ENCODE peak calls at places on chromosomes 12 and 14, in four cellular contexts. R is neural progenitor cell, P is choroid plexus epithelial cell, W is heart left ventricle. Q is an unnamed sample.

GRCh38 chr14:70382556-70382955 is 23.1 kb upstream of the COX16 start:
- DNase-seq in R (no peak), P (no peak), W (no peak), Q (no peak)

GRCh38 chr14:102817318-102817717 is 40.1 kb downstream of the TRAF3 start:
- DNase-seq in R (no peak), P (no peak), W (no peak), Q (no peak)

GRCh38 chr12:89189448-89189847 is 162.9 kb downstream of the DUSP6 start:
- DNase-seq in R (no peak), P (no peak), W (no peak), Q (no peak)

GRCh38 chr14:106802413-106803364 is 1276.3 kb downstream of the TMEM121 start:
- DNase-seq in R (no peak), P (no peak), W (no peak), Q (peak)

GRCh38 chr12:75345531-75345930 is 11.1 kb downstream of the GLIPR1L1 start:
- DNase-seq in R (no peak), P (no peak), W (no peak), Q (no peak)

GRCh38 chr12:51847830-51848727 is at the start of gene FIGNL2:
- DNase-seq in R (peak), P (no peak), W (no peak), Q (no peak)

GRCh38 chr12:126033746-126034145 is 968.5 kb downstream of the AACS start:
- DNase-seq in R (no peak), P (no peak), W (no peak), Q (no peak)

GRCh38 chr12:124217508-124217981 is 77.3 kb upstream of the RFLNA start:
- DNase-seq in R (peak), P (peak), W (no peak), Q (no peak)

GRCh38 chr14:45085004-45085403 is 1.1 kb downstream of the PRPF39 start:
- DNase-seq in R (peak), P (peak), W (no peak), Q (no peak)

GRCh38 chr12:5556033-5556614 is 124.2 kb downstream of the NTF3 start:
- DNase-seq in R (no peak), P (no peak), W (no peak), Q (no peak)

GRCh38 chr12:109501299-109501698 is 23.9 kb downstream of the UBE3B start:
- DNase-seq in R (no peak), P (no peak), W (no peak), Q (no peak)

GRCh38 chr12:48198985-48199384 is 4.1 kb downstream of the OR10AD1 start:
- DNase-seq in R (no peak), P (no peak), W (no peak), Q (no peak)

GRCh38 chr12:78185109-78185508 is 354.4 kb downstream of the NAV3 start:
- DNase-seq in R (no peak), P (no peak), W (no peak), Q (no peak)

GRCh38 chr12:26523708-26524150 is 309.3 kb downstream of the ITPR2 start:
- DNase-seq in R (no peak), P (peak), W (peak), Q (no peak)

GRCh38 chr14:102050625-102051024 is 36.2 kb downstream of the HSP90AA1 start:
- DNase-seq in R (peak), P (no peak), W (peak), Q (no peak)

GRCh38 chr12:86445361-86445760 is 189.2 kb upstream of the MGAT4C start:
- DNase-seq in R (no peak), P (no peak), W (no peak), Q (no peak)

GRCh38 chr12:101086490-101086889 is 123.5 kb downstream of the SLC5A8 start:
- DNase-seq in R (no peak), P (peak), W (no peak), Q (no peak)

GRCh38 chr12:57765698-57766463 is 997 bp downstream of the CYP27B1 start:
- DNase-seq in R (no peak), P (no peak), W (no peak), Q (no peak)

GRCh38 chr12:111330800-111331752 is 37.8 kb downstream of the PHETA1 start:
- DNase-seq in R (peak), P (peak), W (no peak), Q (peak)

GRCh38 chr12:128570191-128571065 is 253.3 kb downstream of the SLC15A4 start:
- DNase-seq in R (no peak), P (no peak), W (no peak), Q (no peak)

GRCh38 chr14:103713304-103714062 is 1.8 kb downstream of the XRCC3 start:
- DNase-seq in R (no peak), P (peak), W (no peak), Q (no peak)

GRCh38 chr12:13038491-13039161 is 5.6 kb upstream of the FAM234B start:
- DNase-seq in R (no peak), P (peak), W (no peak), Q (no peak)

GRCh38 chr12:57031228-57031670 is 14.9 kb upstream of the TAC3 start:
- DNase-seq in R (no peak), P (no peak), W (no peak), Q (peak)

GRCh38 chr14:24312736-24313507 is 1.6 kb downstream of the LTB4R start:
- DNase-seq in R (no peak), P (peak), W (peak), Q (no peak)

GRCh38 chr12:80829767-80830166 is 108.0 kb downstream of the LIN7A start:
- DNase-seq in R (no peak), P (peak), W (no peak), Q (no peak)

GRCh38 chr14:59632381-59632780 is 55.8 kb upstream of the CCDC175 start:
- DNase-seq in R (peak), P (peak), W (no peak), Q (peak)

GRCh38 chr14:59630281-59630963 is 53.8 kb upstream of the CCDC175 start:
- DNase-seq in R (peak), P (peak), W (no peak), Q (no peak)

GRCh38 chr14:59629384-59630158 is 53.0 kb upstream of the CCDC175 start:
- DNase-seq in R (no peak), P (no peak), W (no peak), Q (no peak)

GRCh38 chr14:59634617-59635016 is 58.0 kb upstream of the CCDC175 start:
- DNase-seq in R (no peak), P (no peak), W (no peak), Q (no peak)

DNA sequence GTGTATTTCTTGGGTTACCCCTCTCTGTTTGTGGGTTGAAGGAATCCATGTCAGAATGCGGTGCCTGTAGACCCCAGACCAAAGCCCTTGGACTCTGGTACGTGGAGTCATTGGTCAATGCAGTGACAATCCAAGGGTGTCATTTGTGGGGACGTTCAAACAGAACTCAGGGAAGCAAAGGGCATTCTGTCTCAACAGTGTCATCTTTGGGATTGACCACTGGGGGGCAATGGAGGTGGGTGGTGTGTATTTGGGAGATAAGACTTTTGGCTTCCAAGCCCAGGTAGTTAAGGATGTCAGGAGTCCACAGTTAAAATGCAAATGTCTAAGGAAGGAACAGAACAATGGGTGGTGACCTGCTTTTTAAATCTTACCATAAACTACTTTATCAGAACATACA is 54.6 kb upstream of the CCDC175 start:
- DNase-seq in R (peak), P (peak), W (no peak), Q (no peak)
- TF ChIP-seq CTCF in R (peak), P (peak), W (no peak), Q (peak)

DNA sequence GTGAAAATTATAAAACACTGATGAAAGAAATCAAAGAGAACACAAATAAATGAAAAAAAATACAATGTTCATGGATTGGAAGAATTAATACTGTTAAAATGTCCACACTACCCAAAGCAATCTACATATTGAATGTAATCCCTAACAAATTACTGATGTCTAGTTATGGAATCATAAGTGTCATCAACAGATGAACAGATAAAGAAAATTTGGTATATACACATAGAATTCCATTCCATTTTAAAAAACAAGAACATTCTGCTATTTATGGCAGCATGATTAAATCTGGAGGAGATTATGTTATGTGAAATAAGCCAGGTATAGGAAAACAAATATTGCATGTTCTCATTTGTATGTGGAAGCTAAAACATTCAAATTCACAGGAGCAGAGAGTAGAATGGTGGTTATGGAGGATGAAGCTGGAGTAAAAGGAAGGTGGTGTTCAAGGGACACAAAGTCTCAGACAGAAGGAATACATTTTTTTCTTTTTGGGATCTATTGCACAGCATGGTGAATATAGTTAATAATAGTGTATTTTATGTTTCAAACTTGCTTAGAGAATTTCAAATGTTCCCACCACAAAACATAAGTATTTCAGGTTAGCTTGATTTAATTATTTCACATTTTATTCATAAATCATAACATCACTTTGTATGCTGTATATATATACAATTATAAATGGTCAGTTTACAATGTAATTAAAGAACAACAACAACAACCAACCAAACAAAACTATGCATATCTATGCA is 28.5 kb downstream of the A2M start:
- DNase-seq in R (no peak), P (no peak), W (no peak), Q (no peak)
- TF ChIP-seq CTCF in R (no peak), P (no peak), W (no peak), Q (no peak)

GRCh38 chr12:30695327-30696102 is at the start of gene IPO8:
- DNase-seq in R (peak), P (peak), W (peak), Q (peak)
- TF ChIP-seq CTCF in R (peak), P (peak), W (peak), Q (peak)

GRCh38 chr12:54135621-54136027 is 53.2 kb downstream of the SMUG1 start:
- DNase-seq in R (peak), P (no peak), W (no peak), Q (no peak)

GRCh38 chr12:54133663-54134375 is 55.0 kb downstream of the SMUG1 start:
- DNase-seq in R (peak), P (no peak), W (no peak), Q (no peak)

GRCh38 chr12:54134395-54134794 is 54.4 kb downstream of the SMUG1 start:
- DNase-seq in R (no peak), P (no peak), W (no peak), Q (no peak)

GRCh38 chr12:54132979-54133378 is 55.8 kb downstream of the SMUG1 start:
- DNase-seq in R (no peak), P (no peak), W (no peak), Q (no peak)

GRCh38 chr12:54134850-54135249 is 53.9 kb downstream of the SMUG1 start:
- DNase-seq in R (no peak), P (no peak), W (no peak), Q (no peak)
- TF ChIP-seq CTCF in R (peak), P (no peak), W (no peak), Q (peak)